ENCODE peak calls at places on chromosomes 7 and 10, in seven cellular contexts. One of them, this sample, is unnamed.

GRCh38 chr10:25547391-25547790 is 372.6 kb downstream of the GPR158 start:
- DNase-seq in trophoblast cell: no peak
- DNase-seq in neuronal stem cell: peak
- DNase-seq in mesendoderm: peak
- DNase-seq in mesenchymal stem cell: no peak
- DNase-seq in H1: no peak
- DNase-seq in H9: no peak
- DNase-seq in this sample: no peak

GRCh38 chr10:96789571-96790108 is 42.5 kb upstream of the LCOR start:
- DNase-seq in trophoblast cell: no peak
- DNase-seq in neuronal stem cell: peak
- DNase-seq in mesendoderm: peak
- DNase-seq in mesenchymal stem cell: peak
- DNase-seq in H1: no peak
- DNase-seq in H9: no peak
- DNase-seq in this sample: no peak

GRCh38 chr7:55158541-55158940 is 139.7 kb downstream of the EGFR start:
- DNase-seq in trophoblast cell: no peak
- DNase-seq in neuronal stem cell: no peak
- DNase-seq in mesendoderm: no peak
- DNase-seq in mesenchymal stem cell: no peak
- DNase-seq in H1: no peak
- DNase-seq in H9: no peak
- DNase-seq in this sample: peak

GRCh38 chr10:103854265-103854686 is 1.1 kb downstream of the SH3PXD2A start:
- DNase-seq in trophoblast cell: no peak
- DNase-seq in neuronal stem cell: peak
- DNase-seq in mesendoderm: peak
- DNase-seq in mesenchymal stem cell: no peak
- DNase-seq in H1: no peak
- DNase-seq in H9: peak
- DNase-seq in this sample: no peak

GRCh38 chr7:69651101-69651590 is 52.9 kb downstream of the AUTS2 start:
- DNase-seq in trophoblast cell: no peak
- DNase-seq in neuronal stem cell: no peak
- DNase-seq in mesendoderm: peak
- DNase-seq in mesenchymal stem cell: no peak
- DNase-seq in H1: no peak
- DNase-seq in H9: no peak
- DNase-seq in this sample: no peak

GRCh38 chr10:61257956-61258496 is 195.2 kb downstream of the TMEM26 start:
- DNase-seq in trophoblast cell: no peak
- DNase-seq in neuronal stem cell: no peak
- DNase-seq in mesendoderm: no peak
- DNase-seq in mesenchymal stem cell: peak
- DNase-seq in H1: no peak
- DNase-seq in H9: no peak
- DNase-seq in this sample: peak

GRCh38 chr10:15743443-15743842 is 23.7 kb upstream of the ITGA8 start:
- DNase-seq in trophoblast cell: no peak
- DNase-seq in neuronal stem cell: no peak
- DNase-seq in mesendoderm: no peak
- DNase-seq in mesenchymal stem cell: no peak
- DNase-seq in H1: no peak
- DNase-seq in H9: no peak
- DNase-seq in this sample: no peak

GRCh38 chr10:116947838-116948529 is 57.0 kb downstream of the SHTN1 start:
- DNase-seq in trophoblast cell: peak
- DNase-seq in neuronal stem cell: peak
- DNase-seq in mesendoderm: peak
- DNase-seq in mesenchymal stem cell: peak
- DNase-seq in H1: no peak
- DNase-seq in H9: peak
- DNase-seq in this sample: peak

GRCh38 chr10:93462881-93463280 is 19.3 kb downstream of the MYOF start:
- DNase-seq in trophoblast cell: peak
- DNase-seq in neuronal stem cell: no peak
- DNase-seq in mesendoderm: no peak
- DNase-seq in mesenchymal stem cell: peak
- DNase-seq in H1: no peak
- DNase-seq in H9: no peak
- DNase-seq in this sample: peak

GRCh38 chr10:93463723-93464511 is 18.2 kb downstream of the MYOF start:
- DNase-seq in trophoblast cell: peak
- DNase-seq in neuronal stem cell: no peak
- DNase-seq in mesendoderm: no peak
- DNase-seq in mesenchymal stem cell: peak
- DNase-seq in H1: no peak
- DNase-seq in H9: no peak
- DNase-seq in this sample: peak

GRCh38 chr10:93468532-93469213 is 13.5 kb downstream of the MYOF start:
- DNase-seq in trophoblast cell: peak
- DNase-seq in neuronal stem cell: no peak
- DNase-seq in mesendoderm: peak
- DNase-seq in mesenchymal stem cell: peak
- DNase-seq in H1: no peak
- DNase-seq in H9: no peak
- DNase-seq in this sample: peak

GRCh38 chr10:93464826-93465388 is 17.2 kb downstream of the MYOF start:
- DNase-seq in trophoblast cell: peak
- DNase-seq in neuronal stem cell: no peak
- DNase-seq in mesendoderm: no peak
- DNase-seq in mesenchymal stem cell: peak
- DNase-seq in H1: no peak
- DNase-seq in H9: no peak
- DNase-seq in this sample: no peak

GRCh38 chr10:93465806-93466675 is 16.1 kb downstream of the MYOF start:
- DNase-seq in trophoblast cell: peak
- DNase-seq in neuronal stem cell: no peak
- DNase-seq in mesendoderm: no peak
- DNase-seq in mesenchymal stem cell: peak
- DNase-seq in H1: no peak
- DNase-seq in H9: no peak
- DNase-seq in this sample: peak
- H2BK5ac ChIP-seq in trophoblast cell: peak
- H2BK5ac ChIP-seq in neuronal stem cell: no peak
- H2BK5ac ChIP-seq in mesendoderm: no peak
- H2BK5ac ChIP-seq in mesenchymal stem cell: peak
- H2BK5ac ChIP-seq in H1: no peak
- H2BK5ac ChIP-seq in H9: no peak
- H2BK5ac ChIP-seq in this sample: peak

GRCh38 chr10:102815790-102816549 is 21.2 kb downstream of the CYP17A1 start:
- DNase-seq in trophoblast cell: peak
- DNase-seq in neuronal stem cell: no peak
- DNase-seq in mesendoderm: no peak
- DNase-seq in mesenchymal stem cell: peak
- DNase-seq in H1: no peak
- DNase-seq in H9: no peak
- DNase-seq in this sample: peak

GRCh38 chr10:102814873-102815661 is 22.1 kb downstream of the CYP17A1 start:
- DNase-seq in trophoblast cell: peak
- DNase-seq in neuronal stem cell: no peak
- DNase-seq in mesendoderm: no peak
- DNase-seq in mesenchymal stem cell: peak
- DNase-seq in H1: no peak
- DNase-seq in H9: peak
- DNase-seq in this sample: peak

GRCh38 chr10:102819054-102819453 is 18.2 kb downstream of the CYP17A1 start:
- DNase-seq in trophoblast cell: peak
- DNase-seq in neuronal stem cell: no peak
- DNase-seq in mesendoderm: no peak
- DNase-seq in mesenchymal stem cell: no peak
- DNase-seq in H1: no peak
- DNase-seq in H9: no peak
- DNase-seq in this sample: no peak

GRCh38 chr10:102814456-102814871 is 22.7 kb downstream of the CYP17A1 start:
- DNase-seq in trophoblast cell: no peak
- DNase-seq in neuronal stem cell: no peak
- DNase-seq in mesendoderm: no peak
- DNase-seq in mesenchymal stem cell: peak
- DNase-seq in H1: no peak
- DNase-seq in H9: no peak
- DNase-seq in this sample: peak

GRCh38 chr10:102817175-102817574 is 20.0 kb downstream of the CYP17A1 start:
- DNase-seq in trophoblast cell: no peak
- DNase-seq in neuronal stem cell: no peak
- DNase-seq in mesendoderm: no peak
- DNase-seq in mesenchymal stem cell: no peak
- DNase-seq in H1: no peak
- DNase-seq in H9: no peak
- DNase-seq in this sample: no peak
- H2BK5ac ChIP-seq in trophoblast cell: no peak
- H2BK5ac ChIP-seq in neuronal stem cell: no peak
- H2BK5ac ChIP-seq in mesendoderm: no peak
- H2BK5ac ChIP-seq in mesenchymal stem cell: no peak
- H2BK5ac ChIP-seq in H1: no peak
- H2BK5ac ChIP-seq in H9: no peak
- H2BK5ac ChIP-seq in this sample: no peak

GRCh38 chr7:96306385-96307125 is 15.3 kb downstream of the SLC25A13 start:
- DNase-seq in trophoblast cell: no peak
- DNase-seq in neuronal stem cell: no peak
- DNase-seq in mesendoderm: no peak
- DNase-seq in mesenchymal stem cell: no peak
- DNase-seq in H1: no peak
- DNase-seq in H9: no peak
- DNase-seq in this sample: no peak

GRCh38 chr7:96304573-96304972 is 17.3 kb downstream of the SLC25A13 start:
- DNase-seq in trophoblast cell: no peak
- DNase-seq in neuronal stem cell: no peak
- DNase-seq in mesendoderm: no peak
- DNase-seq in mesenchymal stem cell: peak
- DNase-seq in H1: no peak
- DNase-seq in H9: no peak
- DNase-seq in this sample: no peak

GRCh38 chr7:96303105-96303685 is 18.7 kb downstream of the SLC25A13 start:
- DNase-seq in trophoblast cell: no peak
- DNase-seq in neuronal stem cell: no peak
- DNase-seq in mesendoderm: peak
- DNase-seq in mesenchymal stem cell: no peak
- DNase-seq in H1: no peak
- DNase-seq in H9: no peak
- DNase-seq in this sample: peak

GRCh38 chr7:96305915-96306314 is 16.0 kb downstream of the SLC25A13 start:
- DNase-seq in trophoblast cell: no peak
- DNase-seq in neuronal stem cell: no peak
- DNase-seq in mesendoderm: no peak
- DNase-seq in mesenchymal stem cell: no peak
- DNase-seq in H1: no peak
- DNase-seq in H9: no peak
- DNase-seq in this sample: no peak

DNA sequence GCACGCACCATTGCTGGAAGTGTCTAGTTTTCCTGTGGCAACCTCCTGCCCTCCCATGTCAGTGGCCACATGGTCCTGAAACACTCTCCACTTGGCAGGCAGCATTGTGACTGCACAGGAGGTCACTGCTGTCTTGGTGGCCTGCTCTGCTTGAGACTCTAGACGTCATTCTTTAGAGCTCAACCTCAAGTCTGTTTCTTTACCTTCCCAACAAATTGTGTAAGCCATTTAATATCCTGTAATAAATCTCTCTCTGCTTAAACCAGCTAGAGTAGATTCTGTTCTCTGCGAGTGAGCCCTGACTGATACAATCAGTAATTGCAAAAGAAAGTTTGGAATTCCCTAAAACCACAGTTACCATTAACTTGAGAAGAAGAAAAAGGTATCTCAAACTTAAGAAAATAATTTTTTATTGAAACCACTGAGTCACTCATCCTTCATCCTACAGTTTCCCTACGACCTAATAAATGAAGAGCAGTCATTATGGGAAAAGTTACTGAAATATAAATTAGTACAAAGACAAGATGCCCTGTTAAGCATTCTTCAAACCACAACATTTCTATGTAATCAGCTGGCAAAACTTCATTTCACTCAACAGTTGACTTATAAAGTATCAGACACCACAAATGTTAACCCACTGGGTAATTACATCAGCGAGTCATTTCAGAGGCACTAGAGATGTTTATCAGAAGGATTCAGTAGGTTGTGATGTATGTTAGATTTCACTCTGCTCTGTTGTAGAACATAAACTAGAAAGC is 18.0 kb downstream of the SLC25A13 start:
- DNase-seq in trophoblast cell: peak
- DNase-seq in neuronal stem cell: no peak
- DNase-seq in mesendoderm: no peak
- DNase-seq in mesenchymal stem cell: peak
- DNase-seq in H1: no peak
- DNase-seq in H9: no peak
- DNase-seq in this sample: peak
- H2BK5ac ChIP-seq in trophoblast cell: no peak
- H2BK5ac ChIP-seq in neuronal stem cell: no peak
- H2BK5ac ChIP-seq in mesendoderm: no peak
- H2BK5ac ChIP-seq in mesenchymal stem cell: no peak
- H2BK5ac ChIP-seq in H1: no peak
- H2BK5ac ChIP-seq in H9: no peak
- H2BK5ac ChIP-seq in this sample: no peak

DNA sequence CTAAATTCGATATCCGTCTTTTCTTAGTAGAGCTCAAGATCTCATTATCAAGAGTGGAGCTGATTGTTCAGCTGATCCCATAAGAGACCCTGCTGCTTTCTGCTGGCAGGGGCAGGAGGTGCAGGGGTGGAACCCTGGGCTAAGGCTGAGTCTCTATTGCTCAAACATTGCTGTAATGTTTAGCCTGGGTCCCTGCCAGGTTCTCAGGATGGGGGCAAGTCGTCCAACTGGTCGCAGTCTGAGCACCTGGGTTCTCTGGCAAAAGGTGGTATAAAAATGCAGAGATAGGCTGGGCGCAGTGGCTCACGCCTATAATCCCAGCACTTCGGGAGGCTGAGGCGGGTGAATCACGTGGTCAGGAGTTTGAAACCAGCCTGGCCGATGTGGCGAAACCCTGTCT is 62.0 kb upstream of the NRBF2 start:
- DNase-seq in trophoblast cell: no peak
- DNase-seq in neuronal stem cell: no peak
- DNase-seq in mesendoderm: no peak
- DNase-seq in mesenchymal stem cell: no peak
- DNase-seq in H1: no peak
- DNase-seq in H9: no peak
- DNase-seq in this sample: no peak
- H2BK5ac ChIP-seq in trophoblast cell: no peak
- H2BK5ac ChIP-seq in neuronal stem cell: no peak
- H2BK5ac ChIP-seq in mesendoderm: no peak
- H2BK5ac ChIP-seq in mesenchymal stem cell: no peak
- H2BK5ac ChIP-seq in H1: no peak
- H2BK5ac ChIP-seq in H9: no peak
- H2BK5ac ChIP-seq in this sample: no peak